ENCODE peak calls at places on chromosomes 11 and 22, in nine cellular contexts. One of them, this sample, is unnamed.

GRCh38 chr11:43555811-43556210 is 124.7 kb upstream of the HSD17B12 start:
- DNase-seq in upper lobe of right lung: no peak
- DNase-seq in WERI-Rb-1: no peak
- DNase-seq in dorsolateral prefrontal cortex: no peak
- DNase-seq in left ventricle myocardium inferior: no peak
- DNase-seq in kidney: no peak
- DNase-seq in heart left ventricle: no peak
- DNase-seq in ascending aorta: no peak
- DNase-seq in astrocyte: peak; percentile 19
- DNase-seq in this sample: peak; percentile 46

GRCh38 chr22:45544588-45545170 is 42.0 kb downstream of the FBLN1 start:
- DNase-seq in ascending aorta: no peak
- DNase-seq in upper lobe of right lung: no peak
- DNase-seq in heart left ventricle: no peak
- DNase-seq in kidney: no peak
- DNase-seq in left ventricle myocardium inferior: peak; percentile 46
- DNase-seq in astrocyte: peak; percentile 93
- DNase-seq in dorsolateral prefrontal cortex: no peak
- DNase-seq in WERI-Rb-1: no peak
- DNase-seq in this sample: no peak

GRCh38 chr11:128902515-128903066 is 11.4 kb downstream of the KCNJ5 start:
- DNase-seq in upper lobe of right lung: no peak
- DNase-seq in ascending aorta: no peak
- DNase-seq in left ventricle myocardium inferior: no peak
- DNase-seq in dorsolateral prefrontal cortex: no peak
- DNase-seq in heart left ventricle: no peak
- DNase-seq in astrocyte: peak; percentile 75
- DNase-seq in kidney: peak; percentile 55
- DNase-seq in WERI-Rb-1: no peak
- DNase-seq in this sample: no peak

GRCh38 chr22:23233746-23234408 is 53.6 kb downstream of the BCR start:
- DNase-seq in astrocyte: peak; percentile 84
- DNase-seq in left ventricle myocardium inferior: peak; percentile 60
- DNase-seq in upper lobe of right lung: no peak
- DNase-seq in ascending aorta: no peak
- DNase-seq in WERI-Rb-1: no peak
- DNase-seq in dorsolateral prefrontal cortex: no peak
- DNase-seq in kidney: peak; percentile 75
- DNase-seq in heart left ventricle: no peak
- DNase-seq in this sample: no peak

GRCh38 chr11:124415356-124415923 is 9.2 kb downstream of the OR8B4 start:
- DNase-seq in astrocyte: peak; percentile 26
- DNase-seq in WERI-Rb-1: no peak
- DNase-seq in dorsolateral prefrontal cortex: no peak
- DNase-seq in left ventricle myocardium inferior: no peak
- DNase-seq in ascending aorta: no peak
- DNase-seq in heart left ventricle: no peak
- DNase-seq in kidney: no peak
- DNase-seq in upper lobe of right lung: no peak
- DNase-seq in this sample: no peak

GRCh38 chr22:34808618-34809017 is 257.3 kb upstream of the ISX start:
- DNase-seq in WERI-Rb-1: no peak
- DNase-seq in upper lobe of right lung: no peak
- DNase-seq in kidney: no peak
- DNase-seq in left ventricle myocardium inferior: no peak
- DNase-seq in ascending aorta: no peak
- DNase-seq in dorsolateral prefrontal cortex: no peak
- DNase-seq in heart left ventricle: no peak
- DNase-seq in astrocyte: peak; percentile 10
- DNase-seq in this sample: no peak

GRCh38 chr11:6864436-6864835 is 1.6 kb downstream of the OR10A2 start:
- DNase-seq in heart left ventricle: no peak
- DNase-seq in astrocyte: no peak
- DNase-seq in ascending aorta: no peak
- DNase-seq in WERI-Rb-1: no peak
- DNase-seq in left ventricle myocardium inferior: no peak
- DNase-seq in dorsolateral prefrontal cortex: no peak
- DNase-seq in kidney: no peak
- DNase-seq in upper lobe of right lung: no peak
- DNase-seq in this sample: no peak

GRCh38 chr22:21102659-21103267 is 57.0 kb downstream of the LRRC74B start:
- DNase-seq in WERI-Rb-1: peak; percentile 94
- DNase-seq in heart left ventricle: peak; percentile 85
- DNase-seq in ascending aorta: no peak
- DNase-seq in dorsolateral prefrontal cortex: peak; percentile 75
- DNase-seq in kidney: peak; percentile 85
- DNase-seq in astrocyte: peak; percentile 9
- DNase-seq in left ventricle myocardium inferior: peak; percentile 66
- DNase-seq in upper lobe of right lung: peak; percentile 87
- DNase-seq in this sample: peak; percentile 42

GRCh38 chr11:75185866-75186265 is 35.0 kb downstream of the SLCO2B1 start:
- DNase-seq in astrocyte: no peak
- DNase-seq in heart left ventricle: no peak
- DNase-seq in dorsolateral prefrontal cortex: no peak
- DNase-seq in kidney: no peak
- DNase-seq in left ventricle myocardium inferior: no peak
- DNase-seq in upper lobe of right lung: no peak
- DNase-seq in WERI-Rb-1: no peak
- DNase-seq in ascending aorta: no peak
- DNase-seq in this sample: no peak

GRCh38 chr11:75182652-75183051 is 31.7 kb downstream of the SLCO2B1 start:
- DNase-seq in kidney: no peak
- DNase-seq in WERI-Rb-1: no peak
- DNase-seq in ascending aorta: no peak
- DNase-seq in dorsolateral prefrontal cortex: no peak
- DNase-seq in upper lobe of right lung: no peak
- DNase-seq in astrocyte: no peak
- DNase-seq in left ventricle myocardium inferior: peak; percentile 38
- DNase-seq in heart left ventricle: no peak
- DNase-seq in this sample: no peak

GRCh38 chr11:75186999-75187398 is 36.1 kb downstream of the SLCO2B1 start:
- DNase-seq in WERI-Rb-1: no peak
- DNase-seq in astrocyte: no peak
- DNase-seq in left ventricle myocardium inferior: no peak
- DNase-seq in heart left ventricle: no peak
- DNase-seq in ascending aorta: no peak
- DNase-seq in dorsolateral prefrontal cortex: no peak
- DNase-seq in kidney: no peak
- DNase-seq in upper lobe of right lung: no peak
- DNase-seq in this sample: no peak

GRCh38 chr11:75184051-75184450 is 33.1 kb downstream of the SLCO2B1 start:
- DNase-seq in astrocyte: no peak
- DNase-seq in WERI-Rb-1: no peak
- DNase-seq in kidney: no peak
- DNase-seq in left ventricle myocardium inferior: no peak
- DNase-seq in heart left ventricle: no peak
- DNase-seq in dorsolateral prefrontal cortex: no peak
- DNase-seq in upper lobe of right lung: no peak
- DNase-seq in ascending aorta: no peak
- DNase-seq in this sample: no peak

GRCh38 chr11:75184757-75185156 is 33.9 kb downstream of the SLCO2B1 start:
- DNase-seq in kidney: no peak
- DNase-seq in upper lobe of right lung: no peak
- DNase-seq in dorsolateral prefrontal cortex: no peak
- DNase-seq in WERI-Rb-1: no peak
- DNase-seq in heart left ventricle: no peak
- DNase-seq in left ventricle myocardium inferior: no peak
- DNase-seq in ascending aorta: no peak
- DNase-seq in astrocyte: no peak
- DNase-seq in this sample: no peak
- H3K27ac ChIP-seq in kidney: no peak overlapping the region
- H3K27ac ChIP-seq in upper lobe of right lung: no peak overlapping the region
- H3K27ac ChIP-seq in dorsolateral prefrontal cortex: peak overlapping the region; percentile 43
- H3K27ac ChIP-seq in WERI-Rb-1: no peak overlapping the region
- H3K27ac ChIP-seq in heart left ventricle: no peak overlapping the region
- H3K27ac ChIP-seq in left ventricle myocardium inferior: no peak overlapping the region
- H3K27ac ChIP-seq in ascending aorta: no peak overlapping the region
- H3K27ac ChIP-seq in astrocyte: no peak overlapping the region
- H3K27ac ChIP-seq in this sample: no peak overlapping the region

DNA sequence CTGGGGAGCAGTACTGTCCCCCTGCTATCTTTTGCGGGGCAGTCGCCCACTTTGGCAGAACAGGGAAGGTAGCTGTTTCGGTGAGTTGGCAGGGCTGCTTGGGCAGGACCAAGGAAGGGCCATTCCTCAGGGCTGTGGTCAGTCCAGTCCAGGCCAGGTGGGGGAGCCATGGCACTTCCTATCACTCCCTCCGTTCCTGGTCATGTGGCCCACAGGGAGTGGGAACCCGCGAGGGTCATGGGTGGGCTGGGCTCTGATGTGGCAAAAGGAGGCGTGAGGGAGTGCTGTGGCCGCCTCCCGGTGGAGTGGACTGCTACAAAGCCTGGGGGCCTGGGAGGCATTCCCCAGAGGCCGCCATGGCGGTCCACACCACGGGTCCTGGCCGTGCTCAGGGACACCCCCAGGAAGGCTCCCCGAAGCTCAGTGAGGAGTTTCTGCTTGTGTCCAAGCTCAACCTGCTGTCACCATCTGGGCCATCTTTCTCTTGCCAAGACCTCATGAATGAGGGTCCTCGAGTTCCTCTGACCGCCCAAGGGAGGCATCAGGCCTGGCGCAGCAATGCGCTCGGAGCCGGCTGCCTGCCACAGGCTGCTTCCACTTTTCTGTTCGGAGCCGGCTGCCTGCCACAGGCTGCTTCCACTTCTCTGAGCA is 11.9 kb downstream of the CHID1 start:
- DNase-seq in ascending aorta: no peak
- DNase-seq in kidney: no peak
- DNase-seq in left ventricle myocardium inferior: no peak
- DNase-seq in dorsolateral prefrontal cortex: no peak
- DNase-seq in astrocyte: no peak
- DNase-seq in heart left ventricle: no peak
- DNase-seq in upper lobe of right lung: no peak
- DNase-seq in WERI-Rb-1: peak; percentile 75
- DNase-seq in this sample: no peak
- TF ChIP-seq CTCF in ascending aorta: no peak
- TF ChIP-seq CTCF in kidney: peak; percentile 28
- TF ChIP-seq CTCF in left ventricle myocardium inferior: peak; percentile 11
- TF ChIP-seq CTCF in dorsolateral prefrontal cortex: no peak
- TF ChIP-seq CTCF in astrocyte: peak; percentile 3
- TF ChIP-seq CTCF in heart left ventricle: no peak
- TF ChIP-seq CTCF in upper lobe of right lung: peak; percentile 12
- TF ChIP-seq CTCF in WERI-Rb-1: peak; percentile 80
- TF ChIP-seq CTCF in this sample: no peak

GRCh38 chr11:112882494-112883381 is 78.5 kb upstream of the NCAM1 start:
- DNase-seq in ascending aorta: no peak
- DNase-seq in heart left ventricle: no peak
- DNase-seq in upper lobe of right lung: no peak
- DNase-seq in dorsolateral prefrontal cortex: no peak
- DNase-seq in astrocyte: no peak
- DNase-seq in left ventricle myocardium inferior: peak; percentile 48
- DNase-seq in WERI-Rb-1: no peak
- DNase-seq in kidney: no peak
- DNase-seq in this sample: no peak

GRCh38 chr11:112878228-112878627 is 83.0 kb upstream of the NCAM1 start:
- DNase-seq in upper lobe of right lung: no peak
- DNase-seq in WERI-Rb-1: no peak
- DNase-seq in left ventricle myocardium inferior: no peak
- DNase-seq in kidney: no peak
- DNase-seq in dorsolateral prefrontal cortex: no peak
- DNase-seq in ascending aorta: no peak
- DNase-seq in heart left ventricle: no peak
- DNase-seq in astrocyte: no peak
- DNase-seq in this sample: no peak

GRCh38 chr11:112884012-112884767 is 77.0 kb upstream of the NCAM1 start:
- DNase-seq in WERI-Rb-1: no peak
- DNase-seq in kidney: no peak
- DNase-seq in ascending aorta: no peak
- DNase-seq in upper lobe of right lung: no peak
- DNase-seq in dorsolateral prefrontal cortex: no peak
- DNase-seq in heart left ventricle: no peak
- DNase-seq in astrocyte: no peak
- DNase-seq in left ventricle myocardium inferior: no peak
- DNase-seq in this sample: peak; percentile 26

GRCh38 chr11:112880454-112880853 is 80.8 kb upstream of the NCAM1 start:
- DNase-seq in upper lobe of right lung: no peak
- DNase-seq in kidney: no peak
- DNase-seq in astrocyte: no peak
- DNase-seq in left ventricle myocardium inferior: no peak
- DNase-seq in heart left ventricle: no peak
- DNase-seq in ascending aorta: no peak
- DNase-seq in WERI-Rb-1: no peak
- DNase-seq in dorsolateral prefrontal cortex: no peak
- DNase-seq in this sample: no peak

DNA sequence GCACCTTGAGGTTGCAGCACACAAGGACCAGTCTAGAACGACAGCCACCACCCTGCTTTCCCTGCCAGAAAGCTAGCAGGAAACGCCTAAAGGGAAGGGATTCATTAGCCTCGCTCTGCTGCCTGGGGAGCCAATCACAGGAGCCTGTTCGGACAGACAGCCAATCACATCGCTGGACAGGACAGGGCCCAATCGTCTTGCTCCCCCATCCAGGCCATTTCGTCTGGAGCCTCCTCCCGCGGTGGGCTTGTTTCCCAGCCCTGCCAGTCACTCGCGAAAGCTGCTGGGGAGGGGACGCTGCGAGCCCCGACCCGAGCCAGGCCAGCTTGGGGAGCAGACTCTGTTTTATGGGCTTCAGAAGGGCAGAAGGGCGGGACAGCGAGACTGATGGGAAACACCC is 79.8 kb upstream of the NCAM1 start:
- DNase-seq in WERI-Rb-1: no peak
- DNase-seq in kidney: peak; percentile 88
- DNase-seq in left ventricle myocardium inferior: peak; percentile 75
- DNase-seq in heart left ventricle: peak; percentile 77
- DNase-seq in dorsolateral prefrontal cortex: peak; percentile 95
- DNase-seq in ascending aorta: peak; percentile 24
- DNase-seq in upper lobe of right lung: peak; percentile 72
- DNase-seq in astrocyte: peak; percentile 67
- DNase-seq in this sample: peak; percentile 60
- H3K4me3 ChIP-seq in WERI-Rb-1: no peak overlapping the region
- H3K4me3 ChIP-seq in kidney: peak overlapping the region; percentile 58
- H3K4me3 ChIP-seq in left ventricle myocardium inferior: peak overlapping the region; percentile 57
- H3K4me3 ChIP-seq in heart left ventricle: peak overlapping the region; percentile 38
- H3K4me3 ChIP-seq in dorsolateral prefrontal cortex: peak overlapping the region; percentile 63
- H3K4me3 ChIP-seq in ascending aorta: peak overlapping the region; percentile 32
- H3K4me3 ChIP-seq in upper lobe of right lung: peak overlapping the region; percentile 16
- H3K4me3 ChIP-seq in astrocyte: peak overlapping the region; percentile 50
- H3K4me3 ChIP-seq in this sample: peak overlapping the region; percentile 32

DNA sequence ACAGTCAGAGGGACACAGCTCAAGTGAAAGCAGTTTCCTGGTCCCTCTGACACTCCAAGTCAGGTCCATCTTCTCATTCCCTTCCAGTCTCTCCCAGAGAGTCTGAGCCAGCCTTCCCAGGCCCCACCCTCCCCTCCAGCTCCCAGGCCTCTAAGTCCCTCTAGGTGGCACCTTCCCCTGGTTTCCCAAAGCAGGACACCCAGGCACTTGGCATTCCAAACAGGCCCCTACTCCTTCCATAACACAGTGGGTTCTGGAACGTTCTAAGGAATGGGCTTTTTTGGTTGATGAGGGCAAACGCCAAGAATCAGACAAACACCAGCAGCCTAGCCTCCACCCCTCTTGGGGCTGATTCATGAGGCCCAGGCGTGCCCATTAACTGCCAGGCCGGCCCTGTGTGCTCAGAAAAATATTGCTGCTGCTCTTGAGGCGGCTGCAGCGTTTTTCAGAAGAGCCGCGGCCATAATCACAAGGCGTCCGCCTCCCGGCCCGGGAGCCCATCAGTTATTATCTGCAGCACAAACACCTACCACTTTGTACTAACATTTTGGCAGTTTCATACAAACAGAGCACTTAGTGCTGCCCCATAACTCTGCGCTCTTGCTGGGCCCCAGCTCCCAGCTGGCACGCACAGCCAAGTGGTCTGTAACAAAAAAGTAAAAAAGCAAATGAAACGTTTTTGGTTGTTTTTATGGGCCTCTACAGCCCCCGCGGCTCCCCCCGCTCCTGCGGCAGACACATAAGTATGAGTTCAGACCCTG is 418.6 kb downstream of the SOX6 start:
- DNase-seq in dorsolateral prefrontal cortex: no peak
- DNase-seq in left ventricle myocardium inferior: no peak
- DNase-seq in WERI-Rb-1: no peak
- DNase-seq in kidney: no peak
- DNase-seq in astrocyte: no peak
- DNase-seq in heart left ventricle: no peak
- DNase-seq in ascending aorta: no peak
- DNase-seq in upper lobe of right lung: no peak
- DNase-seq in this sample: no peak
- H3K27ac ChIP-seq in dorsolateral prefrontal cortex: no peak overlapping the region
- H3K27ac ChIP-seq in left ventricle myocardium inferior: no peak overlapping the region
- H3K27ac ChIP-seq in WERI-Rb-1: no peak overlapping the region
- H3K27ac ChIP-seq in kidney: no peak overlapping the region
- H3K27ac ChIP-seq in astrocyte: no peak overlapping the region
- H3K27ac ChIP-seq in heart left ventricle: no peak overlapping the region
- H3K27ac ChIP-seq in ascending aorta: peak overlapping the region; percentile 17
- H3K27ac ChIP-seq in upper lobe of right lung: no peak overlapping the region
- H3K27ac ChIP-seq in this sample: no peak overlapping the region

This sample was measured in uterus.